ENCODE peak calls at places on chromosomes 6 and 20, in ten cellular contexts. One of them, this sample, is unnamed.

GRCh38 chr6:20038805-20039204 is 173.5 kb downstream of the MBOAT1 start:
- DNase-seq in brain microvascular endothelial cell: peak; percentile 7
- DNase-seq in fibroblast of pulmonary artery: no peak
- DNase-seq in activated CD8-positive, alpha-beta T cell treated with anti-CD3 and anti-CD28 coated beads for 36 hours: no peak
- DNase-seq in AG10803: peak; percentile 24
- DNase-seq in Calu3: peak; percentile 35
- DNase-seq in HCT116: no peak
- DNase-seq in RWPE1: peak; percentile 41
- DNase-seq in sigmoid colon: no peak
- DNase-seq in AG09319: peak; percentile 5
- DNase-seq in this sample: no peak

GRCh38 chr20:13739726-13740649 is 44.7 kb downstream of the ESF1 start:
- DNase-seq in AG10803: peak; percentile 17
- DNase-seq in brain microvascular endothelial cell: no peak
- DNase-seq in AG09319: no peak
- DNase-seq in RWPE1: no peak
- DNase-seq in HCT116: no peak
- DNase-seq in activated CD8-positive, alpha-beta T cell treated with anti-CD3 and anti-CD28 coated beads for 36 hours: no peak
- DNase-seq in sigmoid colon: no peak
- DNase-seq in fibroblast of pulmonary artery: peak; percentile 73
- DNase-seq in Calu3: no peak
- DNase-seq in this sample: no peak

GRCh38 chr20:25286917-25287316 is 39.0 kb downstream of the PYGB start:
- DNase-seq in Calu3: no peak
- DNase-seq in activated CD8-positive, alpha-beta T cell treated with anti-CD3 and anti-CD28 coated beads for 36 hours: no peak
- DNase-seq in sigmoid colon: peak; percentile 60
- DNase-seq in brain microvascular endothelial cell: no peak
- DNase-seq in fibroblast of pulmonary artery: no peak
- DNase-seq in RWPE1: no peak
- DNase-seq in AG10803: no peak
- DNase-seq in AG09319: no peak
- DNase-seq in HCT116: no peak
- DNase-seq in this sample: no peak

GRCh38 chr20:38138086-38138777 is 26.8 kb downstream of the TGM2 start:
- DNase-seq in activated CD8-positive, alpha-beta T cell treated with anti-CD3 and anti-CD28 coated beads for 36 hours: no peak
- DNase-seq in sigmoid colon: peak; percentile 48
- DNase-seq in RWPE1: no peak
- DNase-seq in HCT116: no peak
- DNase-seq in AG10803: no peak
- DNase-seq in fibroblast of pulmonary artery: no peak
- DNase-seq in Calu3: no peak
- DNase-seq in AG09319: no peak
- DNase-seq in brain microvascular endothelial cell: no peak
- DNase-seq in this sample: no peak

GRCh38 chr20:47432251-47433210 is 69.2 kb upstream of the NCOA3 start:
- DNase-seq in activated CD8-positive, alpha-beta T cell treated with anti-CD3 and anti-CD28 coated beads for 36 hours: no peak
- DNase-seq in AG10803: no peak
- DNase-seq in Calu3: peak; percentile 88
- DNase-seq in HCT116: peak; percentile 61
- DNase-seq in RWPE1: peak; percentile 83
- DNase-seq in brain microvascular endothelial cell: peak; percentile 12
- DNase-seq in AG09319: no peak
- DNase-seq in fibroblast of pulmonary artery: no peak
- DNase-seq in sigmoid colon: no peak
- DNase-seq in this sample: no peak

GRCh38 chr20:834151-834747 is 734 bp downstream of the FAM110A start:
- DNase-seq in fibroblast of pulmonary artery: no peak
- DNase-seq in AG09319: no peak
- DNase-seq in Calu3: no peak
- DNase-seq in sigmoid colon: no peak
- DNase-seq in RWPE1: no peak
- DNase-seq in AG10803: no peak
- DNase-seq in brain microvascular endothelial cell: no peak
- DNase-seq in activated CD8-positive, alpha-beta T cell treated with anti-CD3 and anti-CD28 coated beads for 36 hours: no peak
- DNase-seq in HCT116: no peak
- DNase-seq in this sample: no peak

GRCh38 chr6:169994734-169995133 is 243.3 kb downstream of the ERMARD start:
- DNase-seq in AG10803: no peak
- DNase-seq in sigmoid colon: no peak
- DNase-seq in AG09319: no peak
- DNase-seq in fibroblast of pulmonary artery: no peak
- DNase-seq in brain microvascular endothelial cell: no peak
- DNase-seq in Calu3: no peak
- DNase-seq in activated CD8-positive, alpha-beta T cell treated with anti-CD3 and anti-CD28 coated beads for 36 hours: no peak
- DNase-seq in RWPE1: no peak
- DNase-seq in HCT116: no peak
- DNase-seq in this sample: no peak

GRCh38 chr6:79269877-79270276 is 35.4 kb upstream of the HMGN3 start:
- DNase-seq in sigmoid colon: no peak
- DNase-seq in RWPE1: no peak
- DNase-seq in activated CD8-positive, alpha-beta T cell treated with anti-CD3 and anti-CD28 coated beads for 36 hours: no peak
- DNase-seq in AG09319: peak; percentile 54
- DNase-seq in Calu3: no peak
- DNase-seq in fibroblast of pulmonary artery: peak; percentile 79
- DNase-seq in AG10803: peak; percentile 83
- DNase-seq in HCT116: no peak
- DNase-seq in brain microvascular endothelial cell: peak; percentile 98
- DNase-seq in this sample: no peak

GRCh38 chr6:2790588-2790987 is 25.4 kb downstream of the WRNIP1 start:
- DNase-seq in fibroblast of pulmonary artery: peak; percentile 43
- DNase-seq in Calu3: peak; percentile 21
- DNase-seq in HCT116: no peak
- DNase-seq in AG09319: no peak
- DNase-seq in RWPE1: no peak
- DNase-seq in brain microvascular endothelial cell: peak; percentile 71
- DNase-seq in AG10803: peak; percentile 79
- DNase-seq in activated CD8-positive, alpha-beta T cell treated with anti-CD3 and anti-CD28 coated beads for 36 hours: no peak
- DNase-seq in sigmoid colon: no peak
- DNase-seq in this sample: no peak
- TF ChIP-seq CTCF in fibroblast of pulmonary artery: no peak
- TF ChIP-seq CTCF in Calu3: no peak
- TF ChIP-seq CTCF in HCT116: no peak
- TF ChIP-seq CTCF in AG09319: no peak
- TF ChIP-seq CTCF in RWPE1: no peak
- TF ChIP-seq CTCF in brain microvascular endothelial cell: peak; percentile 27
- TF ChIP-seq CTCF in AG10803: peak; percentile 36
- TF ChIP-seq CTCF in activated CD8-positive, alpha-beta T cell treated with anti-CD3 and anti-CD28 coated beads for 36 hours: no peak
- TF ChIP-seq CTCF in sigmoid colon: no peak
- TF ChIP-seq CTCF in this sample: no peak

GRCh38 chr6:133834472-133835170 is 54.3 kb upstream of the TCF21 start:
- DNase-seq in Calu3: no peak
- DNase-seq in sigmoid colon: no peak
- DNase-seq in HCT116: no peak
- DNase-seq in AG09319: no peak
- DNase-seq in activated CD8-positive, alpha-beta T cell treated with anti-CD3 and anti-CD28 coated beads for 36 hours: no peak
- DNase-seq in RWPE1: no peak
- DNase-seq in brain microvascular endothelial cell: no peak
- DNase-seq in AG10803: no peak
- DNase-seq in fibroblast of pulmonary artery: no peak
- DNase-seq in this sample: no peak

GRCh38 chr6:133837801-133838349 is 51.0 kb upstream of the TCF21 start:
- DNase-seq in AG09319: no peak
- DNase-seq in AG10803: peak; percentile 27
- DNase-seq in Calu3: peak; percentile 86
- DNase-seq in RWPE1: peak; percentile 63
- DNase-seq in fibroblast of pulmonary artery: peak; percentile 23
- DNase-seq in activated CD8-positive, alpha-beta T cell treated with anti-CD3 and anti-CD28 coated beads for 36 hours: peak; percentile 71
- DNase-seq in sigmoid colon: no peak
- DNase-seq in HCT116: peak; percentile 68
- DNase-seq in brain microvascular endothelial cell: peak; percentile 35
- DNase-seq in this sample: peak; percentile 50

GRCh38 chr6:133833905-133834304 is 55.0 kb upstream of the TCF21 start:
- DNase-seq in Calu3: no peak
- DNase-seq in RWPE1: no peak
- DNase-seq in brain microvascular endothelial cell: no peak
- DNase-seq in AG09319: no peak
- DNase-seq in HCT116: no peak
- DNase-seq in sigmoid colon: no peak
- DNase-seq in AG10803: no peak
- DNase-seq in activated CD8-positive, alpha-beta T cell treated with anti-CD3 and anti-CD28 coated beads for 36 hours: no peak
- DNase-seq in fibroblast of pulmonary artery: peak; percentile 67
- DNase-seq in this sample: no peak

DNA sequence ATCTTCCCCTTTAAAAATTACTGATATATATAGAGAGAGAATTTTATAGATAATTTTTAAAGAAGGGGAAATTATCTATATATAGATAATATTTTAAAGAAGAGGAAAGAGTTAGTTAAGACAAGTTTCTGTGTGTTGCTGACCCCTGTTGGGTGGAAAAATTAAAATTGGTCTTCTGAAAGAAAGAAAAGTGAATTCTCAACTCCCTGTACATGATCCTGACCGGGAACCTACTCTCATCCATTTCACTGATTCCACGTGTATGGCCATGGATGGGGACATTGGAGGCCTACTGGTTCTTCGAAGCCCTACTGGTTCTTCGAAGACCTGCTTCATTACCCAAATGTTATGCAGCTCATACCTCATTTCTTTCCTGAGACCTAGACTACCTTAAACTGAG is 53.0 kb upstream of the TCF21 start:
- DNase-seq in Calu3: no peak
- DNase-seq in RWPE1: no peak
- DNase-seq in AG09319: no peak
- DNase-seq in HCT116: no peak
- DNase-seq in fibroblast of pulmonary artery: peak; percentile 58
- DNase-seq in brain microvascular endothelial cell: peak; percentile 27
- DNase-seq in activated CD8-positive, alpha-beta T cell treated with anti-CD3 and anti-CD28 coated beads for 36 hours: no peak
- DNase-seq in AG10803: peak; percentile 14
- DNase-seq in sigmoid colon: no peak
- DNase-seq in this sample: no peak
- TF ChIP-seq CTCF in Calu3: no peak
- TF ChIP-seq CTCF in RWPE1: no peak
- TF ChIP-seq CTCF in AG09319: peak; percentile 14
- TF ChIP-seq CTCF in HCT116: no peak
- TF ChIP-seq CTCF in fibroblast of pulmonary artery: peak; percentile 26
- TF ChIP-seq CTCF in brain microvascular endothelial cell: peak; percentile 27
- TF ChIP-seq CTCF in activated CD8-positive, alpha-beta T cell treated with anti-CD3 and anti-CD28 coated beads for 36 hours: no peak
- TF ChIP-seq CTCF in AG10803: peak; percentile 39
- TF ChIP-seq CTCF in sigmoid colon: no peak
- TF ChIP-seq CTCF in this sample: no peak

DNA sequence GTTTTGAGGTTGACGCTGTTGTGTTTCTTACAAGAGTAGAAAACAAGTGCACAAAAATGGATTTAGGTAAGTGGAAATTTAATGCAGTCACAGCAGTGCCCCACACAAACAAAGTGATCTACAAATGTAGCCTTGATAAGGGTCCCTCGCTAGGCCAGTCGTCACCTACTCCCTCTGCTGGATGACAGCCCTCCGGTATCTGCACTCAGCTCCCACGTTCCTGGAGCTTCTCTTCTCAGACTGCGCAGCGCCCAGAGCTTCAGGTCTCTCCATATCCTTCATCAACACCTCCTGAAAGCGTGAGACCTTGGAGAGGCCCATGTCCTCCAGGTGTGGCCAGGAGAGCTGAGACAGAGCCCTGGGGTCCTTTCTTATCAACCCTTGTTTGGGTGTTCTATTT is 58.3 kb upstream of the MAP3K4 start:
- DNase-seq in AG09319: no peak
- DNase-seq in fibroblast of pulmonary artery: no peak
- DNase-seq in HCT116: no peak
- DNase-seq in activated CD8-positive, alpha-beta T cell treated with anti-CD3 and anti-CD28 coated beads for 36 hours: no peak
- DNase-seq in Calu3: no peak
- DNase-seq in brain microvascular endothelial cell: no peak
- DNase-seq in RWPE1: no peak
- DNase-seq in AG10803: no peak
- DNase-seq in sigmoid colon: no peak
- DNase-seq in this sample: no peak
- TF ChIP-seq CTCF in AG09319: no peak
- TF ChIP-seq CTCF in fibroblast of pulmonary artery: peak; percentile 12
- TF ChIP-seq CTCF in HCT116: peak; percentile 10
- TF ChIP-seq CTCF in activated CD8-positive, alpha-beta T cell treated with anti-CD3 and anti-CD28 coated beads for 36 hours: no peak
- TF ChIP-seq CTCF in Calu3: no peak
- TF ChIP-seq CTCF in brain microvascular endothelial cell: peak; percentile 53
- TF ChIP-seq CTCF in RWPE1: no peak
- TF ChIP-seq CTCF in AG10803: no peak
- TF ChIP-seq CTCF in sigmoid colon: no peak
- TF ChIP-seq CTCF in this sample: no peak

GRCh38 chr6:36131517-36132220 is 1.4 kb downstream of the MAPK13 start:
- DNase-seq in Calu3: peak; percentile 62
- DNase-seq in activated CD8-positive, alpha-beta T cell treated with anti-CD3 and anti-CD28 coated beads for 36 hours: peak; percentile 78
- DNase-seq in brain microvascular endothelial cell: peak; percentile 77
- DNase-seq in RWPE1: peak; percentile 39
- DNase-seq in AG09319: no peak
- DNase-seq in fibroblast of pulmonary artery: peak; percentile 85
- DNase-seq in sigmoid colon: no peak
- DNase-seq in AG10803: peak; percentile 36
- DNase-seq in HCT116: no peak
- DNase-seq in this sample: peak; percentile 88

GRCh38 chr6:36132221-36132895 is 2.0 kb downstream of the MAPK13 start:
- DNase-seq in AG10803: no peak
- DNase-seq in sigmoid colon: no peak
- DNase-seq in fibroblast of pulmonary artery: no peak
- DNase-seq in HCT116: no peak
- DNase-seq in activated CD8-positive, alpha-beta T cell treated with anti-CD3 and anti-CD28 coated beads for 36 hours: no peak
- DNase-seq in RWPE1: no peak
- DNase-seq in Calu3: no peak
- DNase-seq in AG09319: no peak
- DNase-seq in brain microvascular endothelial cell: no peak
- DNase-seq in this sample: no peak

GRCh38 chr6:36129889-36130671 is at the start of gene MAPK13:
- DNase-seq in AG09319: no peak
- DNase-seq in activated CD8-positive, alpha-beta T cell treated with anti-CD3 and anti-CD28 coated beads for 36 hours: peak; percentile 63
- DNase-seq in sigmoid colon: no peak
- DNase-seq in Calu3: peak; percentile 74
- DNase-seq in fibroblast of pulmonary artery: peak; percentile 29
- DNase-seq in brain microvascular endothelial cell: no peak
- DNase-seq in RWPE1: peak; percentile 66
- DNase-seq in HCT116: no peak
- DNase-seq in AG10803: no peak
- DNase-seq in this sample: no peak

GRCh38 chr6:36128793-36129192 is 1.5 kb upstream of the MAPK13 start:
- DNase-seq in brain microvascular endothelial cell: no peak
- DNase-seq in fibroblast of pulmonary artery: no peak
- DNase-seq in RWPE1: no peak
- DNase-seq in HCT116: no peak
- DNase-seq in sigmoid colon: peak; percentile 48
- DNase-seq in AG10803: no peak
- DNase-seq in activated CD8-positive, alpha-beta T cell treated with anti-CD3 and anti-CD28 coated beads for 36 hours: no peak
- DNase-seq in AG09319: no peak
- DNase-seq in Calu3: no peak
- DNase-seq in this sample: no peak

DNA sequence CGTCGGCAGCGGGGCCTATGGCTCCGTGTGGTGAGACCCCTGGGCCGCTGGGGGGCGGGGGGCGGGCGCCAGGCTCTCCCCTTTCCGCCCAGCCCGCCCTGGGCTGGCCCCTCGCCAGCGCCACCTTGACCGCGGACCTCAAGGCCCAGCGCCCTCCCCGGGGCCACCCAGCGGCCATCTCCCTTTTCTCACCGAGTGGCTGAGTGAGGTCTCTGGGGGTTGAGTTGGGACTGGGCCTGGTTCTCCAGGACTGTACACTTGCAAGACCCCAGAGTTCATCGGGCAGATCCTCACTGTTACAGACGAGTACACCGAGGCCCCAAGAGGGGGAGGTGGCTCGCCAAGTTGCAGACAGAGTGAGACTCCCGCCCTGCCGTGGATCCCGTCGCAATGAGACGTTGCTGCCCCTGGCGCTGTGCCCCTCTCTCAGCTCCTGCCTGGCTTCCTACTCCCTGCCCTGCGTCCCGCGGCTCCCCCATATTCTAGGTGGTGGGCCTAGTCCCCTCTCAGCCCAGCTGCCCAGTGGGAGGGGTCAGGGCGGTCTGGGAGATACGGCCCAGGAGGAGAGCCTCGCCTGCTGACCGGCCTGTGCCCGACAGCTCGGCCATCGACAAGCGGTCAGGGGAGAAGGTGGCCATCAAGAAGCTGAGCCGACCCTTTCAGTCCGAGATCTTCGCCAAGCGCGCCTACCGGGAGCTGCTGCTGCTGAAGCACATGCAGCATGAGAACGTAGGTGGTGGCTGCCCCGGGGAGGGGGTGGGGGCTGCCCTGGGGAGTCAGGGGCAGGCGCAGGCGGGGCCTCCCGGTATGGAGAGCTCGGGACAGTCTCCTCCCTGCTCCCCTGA is 581 bp downstream of the MAPK13 start:
- DNase-seq in AG10803: no peak
- DNase-seq in fibroblast of pulmonary artery: peak; percentile 34
- DNase-seq in activated CD8-positive, alpha-beta T cell treated with anti-CD3 and anti-CD28 coated beads for 36 hours: peak; percentile 90
- DNase-seq in sigmoid colon: peak; percentile 74
- DNase-seq in AG09319: no peak
- DNase-seq in Calu3: peak; percentile 87
- DNase-seq in HCT116: peak; percentile 31
- DNase-seq in brain microvascular endothelial cell: no peak
- DNase-seq in RWPE1: peak; percentile 58
- DNase-seq in this sample: peak; percentile 76
- TF ChIP-seq CTCF in AG10803: no peak
- TF ChIP-seq CTCF in fibroblast of pulmonary artery: no peak
- TF ChIP-seq CTCF in activated CD8-positive, alpha-beta T cell treated with anti-CD3 and anti-CD28 coated beads for 36 hours: no peak
- TF ChIP-seq CTCF in sigmoid colon: no peak
- TF ChIP-seq CTCF in AG09319: no peak
- TF ChIP-seq CTCF in Calu3: peak; percentile 45
- TF ChIP-seq CTCF in HCT116: peak; percentile 22
- TF ChIP-seq CTCF in brain microvascular endothelial cell: peak; percentile 7
- TF ChIP-seq CTCF in RWPE1: no peak
- TF ChIP-seq CTCF in this sample: no peak